ENCODE peak calls at places on chromosomes 16 and 17, in eight cellular contexts. L is esophagus squamous epithelium, J is fibroblast of mammary gland, E is choroid plexus epithelial cell, B is thoracic aorta, O is uterus, D is A549, C is keratinocyte. U is an unnamed sample.

GRCh38 chr16:71626858-71627213 is 852 bp downstream of the MARVELD3 start:
- DNase-seq in L (no peak), J (no peak), E (no peak), B (no peak), O (no peak), D (peak), C (no peak), U (no peak)

GRCh38 chr16:30637952-30638351 is 12.8 kb upstream of the PRR14 start:
- DNase-seq in L (no peak), J (peak), E (peak), B (no peak), O (no peak), D (peak), C (no peak), U (peak)

GRCh38 chr17:75404223-75404738 is 1.2 kb downstream of the GRB2 start:
- DNase-seq in L (no peak), J (peak), E (peak), B (no peak), O (peak), D (peak), C (no peak), U (peak)

GRCh38 chr17:48639136-48639535 is 13.0 kb upstream of the HOXB9 start:
- DNase-seq in L (no peak), J (no peak), E (no peak), B (no peak), O (no peak), D (no peak), C (no peak), U (no peak)

GRCh38 chr16:73743665-73744496 is 552.7 kb upstream of the PSMD7 start:
- DNase-seq in L (no peak), J (no peak), E (no peak), B (no peak), O (no peak), D (no peak), C (no peak), U (no peak)

GRCh38 chr17:15000661-15001060 is 264.5 kb downstream of the PMP22 start:
- DNase-seq in L (no peak), J (no peak), E (no peak), B (no peak), O (no peak), D (no peak), C (no peak), U (no peak)

GRCh38 chr16:61890346-61890745 is 145.9 kb downstream of the CDH8 start:
- DNase-seq in L (no peak), J (no peak), E (no peak), B (no peak), O (no peak), D (no peak), C (no peak), U (no peak)

GRCh38 chr16:84643677-84644076 is 4.6 kb upstream of the KLHL36 start:
- DNase-seq in L (no peak), J (peak), E (no peak), B (no peak), O (no peak), D (no peak), C (no peak), U (no peak)

GRCh38 chr16:73149329-73149728 is 101.4 kb upstream of the ZFHX3 start:
- DNase-seq in L (no peak), J (no peak), E (no peak), B (no peak), O (no peak), D (no peak), C (no peak), U (no peak)

GRCh38 chr16:84278968-84279367 is 15.7 kb upstream of the WFDC1 start:
- DNase-seq in L (no peak), J (no peak), E (no peak), B (no peak), O (no peak), D (no peak), C (no peak), U (no peak)

GRCh38 chr17:41578971-41579370 is 7.1 kb upstream of the KRT9 start:
- DNase-seq in L (no peak), J (no peak), E (no peak), B (no peak), O (no peak), D (no peak), C (no peak), U (no peak)

GRCh38 chr16:15482068-15482747 is 47.8 kb downstream of the BMERB1 start:
- DNase-seq in L (no peak), J (peak), E (peak), B (no peak), O (peak), D (peak), C (peak), U (peak)

GRCh38 chr17:7207120-7208001 is 12.3 kb downstream of the DLG4 start:
- DNase-seq in L (no peak), J (peak), E (no peak), B (no peak), O (peak), D (no peak), C (no peak), U (no peak)

GRCh38 chr17:71846561-71846960 is 274.3 kb upstream of the SOX9 start:
- DNase-seq in L (no peak), J (no peak), E (no peak), B (no peak), O (no peak), D (no peak), C (no peak), U (no peak)

GRCh38 chr17:79925242-79925957 is 86.2 kb upstream of the CBX4 start:
- DNase-seq in L (no peak), J (no peak), E (peak), B (no peak), O (no peak), D (peak), C (no peak), U (peak)

GRCh38 chr17:14320098-14320497 is 19.2 kb downstream of the HS3ST3B1 start:
- DNase-seq in L (no peak), J (no peak), E (no peak), B (no peak), O (no peak), D (no peak), C (no peak), U (no peak)

GRCh38 chr17:4710693-4711634 is 532 bp downstream of the ARRB2 start:
- DNase-seq in L (no peak), J (no peak), E (no peak), B (no peak), O (no peak), D (no peak), C (no peak), U (no peak)

GRCh38 chr17:73318861-73319260 is 7.1 kb upstream of the CDC42EP4 start:
- DNase-seq in L (no peak), J (no peak), E (no peak), B (no peak), O (no peak), D (no peak), C (no peak), U (no peak)

GRCh38 chr16:89106533-89107208 is 13.0 kb downstream of the ACSF3 start:
- DNase-seq in L (no peak), J (no peak), E (no peak), B (no peak), O (no peak), D (no peak), C (no peak), U (no peak)

GRCh38 chr16:68779891-68780290 is 42.8 kb downstream of the CDH1 start:
- DNase-seq in L (no peak), J (no peak), E (no peak), B (no peak), O (no peak), D (no peak), C (no peak), U (peak)

GRCh38 chr17:51588063-51588462 is 327.7 kb downstream of the UTP18 start:
- DNase-seq in L (no peak), J (no peak), E (no peak), B (no peak), O (no peak), D (no peak), C (no peak), U (peak)

GRCh38 chr17:21815352-21816063 is 123.2 kb downstream of the KCNJ18 start:
- DNase-seq in L (no peak), J (no peak), E (no peak), B (no peak), O (no peak), D (peak), C (no peak), U (no peak)

GRCh38 chr16:50984688-50985087 is 166.4 kb downstream of the SALL1 start:
- DNase-seq in L (no peak), J (no peak), E (no peak), B (no peak), O (no peak), D (no peak), C (no peak), U (no peak)

GRCh38 chr17:49748223-49748622 is 15.7 kb downstream of the FAM117A start:
- DNase-seq in L (no peak), J (no peak), E (no peak), B (no peak), O (no peak), D (no peak), C (no peak), U (no peak)

GRCh38 chr16:53078765-53079484 is 24.1 kb downstream of the CHD9 start:
- DNase-seq in L (no peak), J (peak), E (no peak), B (no peak), O (no peak), D (no peak), C (no peak), U (no peak)

GRCh38 chr17:81018044-81018802 is 16.7 kb upstream of the BAIAP2 start:
- DNase-seq in L (no peak), J (peak), E (peak), B (no peak), O (no peak), D (no peak), C (no peak), U (no peak)

GRCh38 chr17:74132354-74132753 is 71.1 kb upstream of the RPL38 start:
- DNase-seq in L (no peak), J (no peak), E (no peak), B (no peak), O (no peak), D (no peak), C (no peak), U (no peak)

GRCh38 chr16:89749637-89750036 is 28.3 kb downstream of the ZNF276 start:
- DNase-seq in L (no peak), J (no peak), E (no peak), B (no peak), O (no peak), D (no peak), C (no peak), U (no peak)

GRCh38 chr17:57911834-57912673 is 43.2 kb downstream of the CUEDC1 start:
- DNase-seq in L (no peak), J (peak), E (no peak), B (peak), O (peak), D (no peak), C (no peak), U (peak)

GRCh38 chr17:70013911-70014310 is 61.1 kb upstream of the KCNJ16 start:
- DNase-seq in L (no peak), J (no peak), E (no peak), B (no peak), O (no peak), D (no peak), C (no peak), U (no peak)

GRCh38 chr16:24198807-24199533 is 57.2 kb upstream of the CACNG3 start:
- DNase-seq in L (no peak), J (no peak), E (no peak), B (no peak), O (no peak), D (no peak), C (no peak), U (no peak)

GRCh38 chr16:31458073-31458834 is 1.0 kb upstream of the ARMC5 start:
- DNase-seq in L (no peak), J (peak), E (peak), B (no peak), O (no peak), D (peak), C (no peak), U (no peak)

GRCh38 chr17:75069783-75070182 is 18.0 kb upstream of the SLC16A5 start:
- DNase-seq in L (no peak), J (peak), E (peak), B (no peak), O (no peak), D (peak), C (no peak), U (no peak)

GRCh38 chr16:79993810-79994209 is 393.3 kb upstream of the MAF start:
- DNase-seq in L (no peak), J (no peak), E (no peak), B (no peak), O (no peak), D (no peak), C (no peak), U (no peak)

GRCh38 chr17:39667262-39668140 is 752 bp upstream of the PNMT start:
- DNase-seq in L (no peak), J (no peak), E (no peak), B (no peak), O (no peak), D (no peak), C (no peak), U (no peak)

GRCh38 chr16:51164167-51164566 is 13.1 kb upstream of the SALL1 start:
- DNase-seq in L (no peak), J (peak), E (no peak), B (no peak), O (no peak), D (no peak), C (no peak), U (no peak)

GRCh38 chr17:32523017-32523680 is 36.4 kb downstream of the CDK5R1 start:
- DNase-seq in L (no peak), J (no peak), E (no peak), B (no peak), O (no peak), D (no peak), C (no peak), U (no peak)

GRCh38 chr16:69301187-69301586 is 10.0 kb upstream of the VPS4A start:
- DNase-seq in L (no peak), J (no peak), E (no peak), B (no peak), O (no peak), D (no peak), C (no peak), U (no peak)

GRCh38 chr16:1298406-1298805 is 11.0 kb upstream of the UBE2I start:
- DNase-seq in L (no peak), J (no peak), E (no peak), B (no peak), O (no peak), D (no peak), C (no peak), U (no peak)

GRCh38 chr16:1301562-1301961 is 7.9 kb upstream of the UBE2I start:
- DNase-seq in L (no peak), J (no peak), E (no peak), B (no peak), O (no peak), D (no peak), C (no peak), U (no peak)

GRCh38 chr16:1299012-1299867 is 10.2 kb upstream of the UBE2I start:
- DNase-seq in L (no peak), J (no peak), E (no peak), B (no peak), O (no peak), D (no peak), C (no peak), U (no peak)

GRCh38 chr16:1299868-1300203 is 9.6 kb upstream of the UBE2I start:
- DNase-seq in L (no peak), J (no peak), E (no peak), B (no peak), O (no peak), D (no peak), C (no peak), U (no peak)

GRCh38 chr16:1300664-1301476 is 8.6 kb upstream of the UBE2I start:
- DNase-seq in L (no peak), J (peak), E (peak), B (no peak), O (peak), D (peak), C (no peak), U (no peak)
- TF ChIP-seq CTCF in L (peak), J (peak), E (peak), B (peak), O (peak), D (peak), C (peak), U (peak)

GRCh38 chr17:77566151-77566550 is 392.4 kb upstream of the TNRC6C start:
- DNase-seq in L (no peak), J (no peak), E (no peak), B (no peak), O (no peak), D (no peak), C (no peak), U (no peak)
- H3K4me3 ChIP-seq in L (no peak), J (no peak), E (no peak), B (no peak), O (no peak), D (no peak), C (no peak), U (no peak)

DNA sequence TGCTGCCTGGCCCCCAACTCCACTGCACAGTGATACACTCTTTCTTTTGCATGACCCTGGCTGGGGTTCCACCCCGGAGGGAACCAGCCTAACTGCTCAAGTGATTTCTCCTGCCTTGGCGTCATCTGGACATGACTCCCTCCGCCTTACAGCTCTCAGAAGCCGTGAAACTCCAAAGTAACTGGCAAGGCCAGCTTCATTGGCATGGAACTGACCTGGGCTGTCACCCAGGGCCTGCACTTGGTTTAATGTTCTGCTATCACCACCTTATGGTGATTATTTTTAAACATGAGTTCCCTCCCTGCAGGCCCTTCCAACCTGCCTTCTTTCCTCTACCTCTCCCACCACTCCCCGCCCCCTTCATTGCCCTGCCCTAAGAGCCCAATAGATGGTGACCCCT is 139.7 kb upstream of the CDH5 start:
- DNase-seq in L (no peak), J (no peak), E (no peak), B (no peak), O (no peak), D (no peak), C (no peak), U (no peak)
- TF ChIP-seq CTCF in L (no peak), J (no peak), E (no peak), B (no peak), O (no peak), D (no peak), C (no peak), U (no peak)

GRCh38 chr17:2218426-2218825 is 85.2 kb downstream of the SMG6 start:
- DNase-seq in L (no peak), J (no peak), E (no peak), B (no peak), O (no peak), D (no peak), C (peak), U (no peak)

GRCh38 chr17:2213291-2213960 is 90.2 kb downstream of the SMG6 start:
- DNase-seq in L (no peak), J (peak), E (peak), B (no peak), O (no peak), D (no peak), C (no peak), U (no peak)

GRCh38 chr17:2214047-2214717 is 89.4 kb downstream of the SMG6 start:
- DNase-seq in L (no peak), J (peak), E (peak), B (peak), O (peak), D (no peak), C (no peak), U (no peak)

GRCh38 chr17:2214887-2215615 is 88.5 kb downstream of the SMG6 start:
- DNase-seq in L (no peak), J (peak), E (peak), B (peak), O (no peak), D (no peak), C (no peak), U (no peak)

DNA sequence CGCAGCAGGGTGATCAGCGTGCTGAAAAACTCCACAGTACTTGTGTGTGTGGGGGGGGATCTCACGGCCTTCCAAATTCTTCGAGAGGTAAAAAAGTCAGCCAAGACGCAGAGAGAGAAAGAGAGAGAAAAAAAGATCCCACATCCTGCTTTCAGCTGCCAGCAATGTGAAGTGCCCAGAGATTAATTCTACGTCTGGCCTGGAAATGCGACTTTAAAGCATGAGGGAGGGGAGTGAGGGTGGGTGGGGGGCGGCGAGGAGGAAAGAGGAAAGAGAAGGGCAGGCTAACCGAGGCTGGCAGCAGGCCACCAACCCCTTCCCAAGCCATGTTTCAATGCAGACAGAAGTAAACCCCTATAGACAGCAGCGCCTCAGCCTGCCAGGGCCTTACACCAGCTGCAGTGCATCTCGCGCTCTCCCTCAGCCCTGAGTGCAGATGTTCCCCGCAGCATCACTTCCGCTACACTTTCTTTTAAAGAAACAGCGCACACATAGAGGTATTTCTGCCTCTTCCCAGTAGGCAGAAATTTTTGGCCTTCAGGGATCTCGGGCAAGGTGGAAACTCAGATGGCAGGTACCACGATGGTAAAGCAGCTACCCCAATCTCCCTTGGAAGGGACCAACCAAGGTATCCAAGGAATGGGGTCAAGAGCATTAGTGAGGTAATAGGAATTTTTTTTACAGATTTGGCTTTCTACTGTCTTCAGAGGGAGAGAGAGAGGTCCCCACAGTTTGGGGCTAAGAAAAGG is 87.8 kb downstream of the SMG6 start:
- DNase-seq in L (no peak), J (peak), E (peak), B (no peak), O (peak), D (no peak), C (no peak), U (no peak)
- H3K4me3 ChIP-seq in L (peak), J (peak), E (peak), B (peak), O (no peak), D (no peak), C (no peak), U (no peak)

DNA sequence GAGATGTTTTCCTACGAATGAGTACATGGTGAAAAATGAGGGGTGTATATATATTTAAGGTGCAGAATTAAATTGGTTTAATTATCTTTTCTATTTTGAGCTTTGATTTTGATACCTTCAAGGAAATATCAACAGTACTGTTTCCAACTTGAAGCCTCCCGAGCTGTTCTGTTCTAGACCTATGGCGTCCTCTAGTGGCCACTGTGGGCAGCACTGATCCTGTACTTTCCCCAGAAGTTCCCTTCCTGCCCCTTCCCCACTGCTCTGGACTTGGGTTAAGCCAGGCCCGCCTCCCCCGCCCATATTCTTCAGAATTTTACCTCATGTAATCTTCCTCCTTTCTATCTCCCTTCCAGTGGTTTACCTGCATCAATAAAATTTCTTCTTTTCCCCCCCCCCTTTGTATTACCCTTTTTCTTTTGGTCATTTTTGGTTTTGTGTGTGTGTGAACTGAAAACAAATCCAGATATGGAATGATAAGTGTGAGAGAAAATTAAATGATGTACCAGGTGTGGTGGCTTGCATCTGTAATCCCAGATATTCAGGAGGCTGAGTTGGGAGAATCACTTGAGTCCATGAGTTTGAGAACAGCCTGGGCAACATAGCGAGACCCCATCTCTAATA is 1643.5 kb downstream of the TP53TG3F start:
- DNase-seq in L (no peak), J (no peak), E (no peak), B (no peak), O (no peak), D (no peak), C (no peak), U (peak)
- TF ChIP-seq CTCF in L (no peak), J (no peak), E (peak), B (no peak), O (no peak), D (no peak), C (peak), U (peak)

U was measured in LNCaP clone FGC.